ENCODE peak calls at places on chromosomes 6 and 20, in nine cellular contexts. N, C, M, B, H, V, T, Z and U are unnamed samples.

GRCh38 chr6:112286010-112286409 is 31.6 kb upstream of the LAMA4 start:
- DNase-seq in N (no peak), C (no peak), M (peak; percentile 17), B (no peak), H (no peak), V (no peak), T (no peak), Z (no peak), U (no peak)

GRCh38 chr6:137913996-137914529 is 47.0 kb downstream of the TNFAIP3 start:
- DNase-seq in N (no peak), C (no peak), M (no peak), B (no peak), H (no peak), V (no peak), T (no peak), Z (no peak), U (no peak)

GRCh38 chr6:21053612-21054011 is 519.4 kb downstream of the CDKAL1 start:
- DNase-seq in N (peak; percentile 30), C (no peak), M (no peak), B (no peak), H (no peak), V (no peak), T (peak; percentile 12), Z (no peak), U (no peak)

GRCh38 chr6:87884203-87884602 is 163.4 kb upstream of the SPACA1 start:
- DNase-seq in N (no peak), C (no peak), M (no peak), B (peak; percentile 5), H (no peak), V (no peak), T (no peak), Z (no peak), U (no peak)

GRCh38 chr6:49782293-49783181 is 4.5 kb downstream of the PGK2 start:
- DNase-seq in N (no peak), C (no peak), M (no peak), B (no peak), H (no peak), V (no peak), T (no peak), Z (no peak), U (no peak)

GRCh38 chr20:4187147-4187546 is 171.8 kb upstream of the RNF24 start:
- DNase-seq in N (no peak), C (no peak), M (no peak), B (no peak), H (no peak), V (no peak), T (no peak), Z (no peak), U (no peak)

GRCh38 chr6:45187841-45188240 is 140.3 kb upstream of the RUNX2 start:
- DNase-seq in N (peak; percentile 66), C (no peak), M (no peak), B (peak; percentile 25), H (no peak), V (no peak), T (peak; percentile 42), Z (no peak), U (no peak)

GRCh38 chr20:63625771-63626423 is 1.0 kb downstream of the GMEB2 start:
- DNase-seq in N (peak; percentile 32), C (no peak), M (peak; percentile 41), B (peak; percentile 57), H (no peak), V (peak; percentile 27), T (peak; percentile 22), Z (no peak), U (no peak)

GRCh38 chr6:145841668-145842067 is 27.1 kb upstream of the FBXO30 start:
- DNase-seq in N (no peak), C (no peak), M (no peak), B (no peak), H (no peak), V (no peak), T (no peak), Z (no peak), U (no peak)

GRCh38 chr6:148367418-148368024 is 24.9 kb downstream of the SASH1 start:
- DNase-seq in N (peak; percentile 91), C (no peak), M (no peak), B (no peak), H (peak; percentile 62), V (no peak), T (peak; percentile 48), Z (peak; percentile 85), U (no peak)
- TF ChIP-seq CTCF in N (no peak), C (no peak), M (no peak), B (no peak), H (no peak), V (no peak), T (no peak), Z (no peak), U (no peak)

DNA sequence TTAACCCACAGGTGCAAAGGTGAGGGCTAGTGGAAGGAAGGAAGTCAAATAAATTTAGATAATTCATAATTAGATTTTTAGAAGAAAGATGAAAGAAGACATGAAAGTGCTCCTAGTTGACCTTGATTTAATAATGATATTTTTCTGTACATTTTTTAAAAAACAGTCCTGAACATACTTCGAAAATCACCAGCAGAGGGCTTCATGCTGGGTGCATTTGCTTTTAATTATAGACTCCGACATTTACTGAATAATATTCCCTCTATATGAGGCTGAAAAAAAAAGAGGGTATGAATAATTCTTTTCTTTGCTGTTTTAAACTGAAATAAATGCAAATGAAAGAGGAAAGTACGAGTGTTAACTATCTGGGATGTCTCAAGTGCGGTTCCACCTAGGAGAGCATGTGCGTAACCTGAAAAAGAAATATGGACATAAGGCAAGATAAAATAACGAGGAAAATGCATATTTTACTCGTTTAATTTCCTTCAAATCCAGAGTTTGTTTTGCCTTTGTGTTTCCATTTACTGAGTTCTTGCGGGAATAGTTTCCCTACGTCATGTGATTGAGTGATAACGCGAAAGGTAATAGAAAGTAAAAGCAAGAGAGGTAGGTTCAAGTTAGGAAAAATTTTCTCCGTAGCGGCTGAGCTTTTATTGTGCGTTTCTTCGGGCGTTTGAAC is 3.1 kb upstream of the TFAP2B start:
- DNase-seq in N (peak; percentile 22), C (no peak), M (no peak), B (no peak), H (no peak), V (no peak), T (peak; percentile 19), Z (no peak), U (no peak)
- TF ChIP-seq CTCF in N (peak; percentile 44), C (peak; percentile 62), M (no peak), B (peak; percentile 11), H (no peak), V (no peak), T (peak; percentile 51), Z (no peak), U (no peak)

GRCh38 chr6:161745128-161745527 is 471.3 kb upstream of the AGPAT4 start:
- DNase-seq in N (no peak), C (no peak), M (no peak), B (no peak), H (no peak), V (no peak), T (no peak), Z (no peak), U (no peak)

GRCh38 chr6:161745594-161745993 is 471.7 kb upstream of the AGPAT4 start:
- DNase-seq in N (no peak), C (no peak), M (no peak), B (no peak), H (no peak), V (no peak), T (no peak), Z (no peak), U (no peak)

GRCh38 chr6:161750677-161751076 is 476.8 kb upstream of the AGPAT4 start:
- DNase-seq in N (no peak), C (no peak), M (no peak), B (no peak), H (no peak), V (no peak), T (no peak), Z (no peak), U (no peak)

GRCh38 chr6:161749576-161749975 is 475.7 kb upstream of the AGPAT4 start:
- DNase-seq in N (no peak), C (no peak), M (no peak), B (no peak), H (no peak), V (no peak), T (no peak), Z (no peak), U (no peak)

DNA sequence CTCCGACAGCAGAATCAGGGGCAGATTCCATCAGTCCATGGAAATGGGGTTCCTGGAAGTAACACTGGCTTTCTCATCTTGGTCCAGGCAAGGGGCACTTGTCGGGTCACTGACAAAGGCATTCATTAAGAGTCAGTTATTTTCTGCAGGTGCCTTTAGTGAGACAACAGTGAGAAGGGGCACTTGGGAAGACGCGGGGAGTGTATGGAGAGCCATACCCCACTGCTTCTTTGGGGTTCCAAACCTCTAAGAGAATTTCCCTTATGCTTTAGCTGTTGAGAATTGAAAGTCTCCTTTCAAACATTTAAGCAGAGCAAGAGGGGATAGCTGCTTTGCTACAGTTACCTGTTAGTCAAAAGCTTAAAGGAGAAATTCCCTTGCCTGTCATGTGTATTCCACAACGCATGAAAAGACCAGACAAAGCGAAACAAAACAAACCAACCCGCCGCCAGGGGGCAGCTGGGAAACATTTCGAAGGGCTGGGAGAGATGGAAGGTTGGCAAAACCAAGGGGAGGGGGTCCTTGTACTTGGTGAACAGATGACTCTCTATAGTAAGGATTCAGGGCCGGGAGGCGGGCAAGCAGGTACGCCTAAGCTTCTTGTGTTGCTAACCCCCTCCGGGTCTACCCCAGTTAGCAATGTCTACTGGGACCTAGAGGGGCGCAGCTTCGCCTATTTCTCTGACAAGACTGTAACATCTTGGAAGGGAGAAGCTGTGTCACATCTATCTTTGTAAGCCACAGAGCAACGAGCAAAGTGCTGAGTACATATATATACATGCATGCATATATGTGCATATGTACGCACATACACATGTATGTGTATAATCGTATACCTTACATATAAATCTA is 474.9 kb upstream of the AGPAT4 start:
- DNase-seq in N (peak; percentile 50), C (peak; percentile 62), M (peak; percentile 65), B (peak; percentile 28), H (no peak), V (peak; percentile 14), T (no peak), Z (peak; percentile 45), U (peak; percentile 85)
- TF ChIP-seq CTCF in N (peak; percentile 59), C (peak; percentile 78), M (no peak), B (peak; percentile 74), H (no peak), V (peak; percentile 29), T (peak; percentile 61), Z (peak; percentile 49), U (peak; percentile 72)

GRCh38 chr6:135075018-135075417 is 20.4 kb upstream of the HBS1L start:
- DNase-seq in N (no peak), C (no peak), M (no peak), B (no peak), H (no peak), V (no peak), T (no peak), Z (no peak), U (no peak)
- TF ChIP-seq CTCF in N (no peak), C (peak; percentile 15), M (no peak), B (no peak), H (no peak), V (no peak), T (no peak), Z (no peak), U (no peak)

DNA sequence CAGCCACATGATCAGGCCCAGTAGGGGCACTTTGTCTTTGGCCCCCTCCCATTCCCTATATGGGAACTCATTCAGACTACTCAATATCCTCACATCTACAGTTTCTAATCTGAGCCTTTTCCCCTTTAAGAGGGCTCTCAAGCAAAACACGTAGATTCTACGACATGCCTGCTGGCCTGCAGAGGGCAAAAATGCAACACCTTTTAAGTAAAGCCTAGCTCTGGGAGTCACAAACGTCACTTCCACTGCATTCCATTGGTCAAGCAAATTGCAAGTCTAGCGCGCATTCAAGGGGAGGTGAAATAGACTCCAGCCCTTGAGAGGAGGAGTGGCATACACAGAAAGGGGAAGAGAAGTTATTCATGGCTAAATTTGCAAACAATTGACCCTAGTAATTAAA is 70.6 kb downstream of the CDC40 start:
- DNase-seq in N (no peak), C (no peak), M (no peak), B (peak; percentile 19), H (no peak), V (no peak), T (no peak), Z (no peak), U (no peak)
- TF ChIP-seq CTCF in N (no peak), C (no peak), M (no peak), B (peak; percentile 20), H (no peak), V (no peak), T (no peak), Z (no peak), U (no peak)